ENCODE peak calls at places on chromosomes 2 and 18, in nine cellular contexts. Y is omental fat pad, G is left ventricle myocardium inferior, B is GM23338, A is Calu3, C is H9, R is upper lobe of right lung, M is progenitor cell of endocrine pancreas, O is cardiac muscle cell. I is an unnamed sample.

GRCh38 chr2:99066075-99066557 is 75.4 kb upstream of the C2orf15 start:
- DNase-seq in Y (no peak), O (peak), A (peak), M (no peak), R (no peak), B (peak), C (no peak), G (no peak), I (no peak)

GRCh38 chr2:119208791-119209203 is 14.8 kb upstream of the STEAP3 start:
- DNase-seq in G (no peak), B (no peak), Y (no peak), R (no peak), A (peak), C (no peak), M (no peak), O (no peak), I (no peak)

GRCh38 chr2:53315170-53315569 is 452.4 kb upstream of the CHAC2 start:
- DNase-seq in Y (no peak), B (no peak), A (no peak), C (no peak), O (no peak), M (no peak), R (no peak), G (no peak), I (no peak)

GRCh38 chr18:55404811-55405654 is 183.0 kb downstream of the TCF4 start:
- DNase-seq in M (no peak), A (no peak), Y (no peak), R (no peak), B (no peak), C (no peak), G (no peak), O (no peak), I (no peak)

GRCh38 chr2:221104391-221104811 is 467.7 kb downstream of the EPHA4 start:
- DNase-seq in Y (peak), R (peak), O (peak), A (no peak), M (no peak), B (peak), G (peak), C (peak), I (peak)

GRCh38 chr2:130373808-130374365 is 18.0 kb downstream of the PTPN18 start:
- DNase-seq in A (no peak), O (no peak), M (no peak), G (no peak), Y (no peak), R (no peak), C (no peak), B (no peak), I (no peak)

GRCh38 chr2:134713606-134714005 is 5.2 kb downstream of the TMEM163 start:
- DNase-seq in M (no peak), G (no peak), A (no peak), R (no peak), B (no peak), Y (no peak), O (no peak), C (no peak), I (no peak)

GRCh38 chr2:567865-568638 is 109.2 kb downstream of the TMEM18 start:
- DNase-seq in G (peak), A (peak), M (no peak), B (no peak), R (no peak), Y (no peak), O (no peak), C (no peak), I (no peak)

GRCh38 chr2:46589381-46589780 is 110.0 kb downstream of the TMEM247 start:
- DNase-seq in Y (no peak), C (no peak), O (no peak), R (no peak), G (no peak), A (no peak), B (no peak), M (no peak), I (no peak)

GRCh38 chr2:138059487-138059886 is 95.2 kb downstream of the HNMT start:
- DNase-seq in O (no peak), G (no peak), M (no peak), B (no peak), Y (no peak), A (no peak), R (no peak), C (no peak), I (no peak)

GRCh38 chr18:72768681-72769229 is 99.0 kb downstream of the NETO1 start:
- DNase-seq in A (no peak), O (no peak), Y (no peak), C (no peak), R (no peak), B (peak), M (no peak), G (no peak), I (no peak)

GRCh38 chr2:206701952-206702630 is 16.1 kb downstream of the DYTN start:
- DNase-seq in A (no peak), M (no peak), C (no peak), Y (no peak), O (no peak), B (no peak), G (no peak), R (no peak), I (no peak)

GRCh38 chr2:86079981-86080911 is 25.4 kb downstream of the POLR1A start:
- DNase-seq in O (peak), B (peak), Y (peak), M (peak), A (peak), G (peak), C (peak), R (peak), I (peak)

GRCh38 chr2:169732583-169733358 is 861 bp upstream of the KLHL23 start:
- DNase-seq in R (no peak), C (no peak), M (no peak), O (no peak), G (no peak), A (no peak), B (no peak), Y (no peak), I (no peak)

GRCh38 chr2:7609556-7610323 is 692.5 kb downstream of the RNF144A start:
- DNase-seq in M (no peak), G (no peak), O (no peak), Y (no peak), C (no peak), B (no peak), R (no peak), A (no peak), I (no peak)

GRCh38 chr2:68320118-68320641 is 431 bp upstream of the CNRIP1 start:
- DNase-seq in C (peak), R (no peak), G (no peak), M (peak), O (peak), A (no peak), Y (no peak), B (peak), I (no peak)

GRCh38 chr18:58980991-58981390 is 116.3 kb downstream of the ZNF532 start:
- DNase-seq in B (no peak), Y (no peak), M (no peak), O (no peak), R (no peak), C (no peak), A (no peak), G (no peak), I (no peak)

GRCh38 chr18:54192900-54193299 is 31.6 kb downstream of the MBD2 start:
- DNase-seq in B (no peak), O (no peak), A (no peak), R (no peak), Y (no peak), C (no peak), G (no peak), M (no peak), I (no peak)

GRCh38 chr2:37858197-37858711 is 66.8 kb upstream of the RMDN2 start:
- DNase-seq in M (no peak), Y (no peak), C (no peak), A (no peak), B (no peak), O (peak), G (no peak), R (no peak), I (no peak)

DNA sequence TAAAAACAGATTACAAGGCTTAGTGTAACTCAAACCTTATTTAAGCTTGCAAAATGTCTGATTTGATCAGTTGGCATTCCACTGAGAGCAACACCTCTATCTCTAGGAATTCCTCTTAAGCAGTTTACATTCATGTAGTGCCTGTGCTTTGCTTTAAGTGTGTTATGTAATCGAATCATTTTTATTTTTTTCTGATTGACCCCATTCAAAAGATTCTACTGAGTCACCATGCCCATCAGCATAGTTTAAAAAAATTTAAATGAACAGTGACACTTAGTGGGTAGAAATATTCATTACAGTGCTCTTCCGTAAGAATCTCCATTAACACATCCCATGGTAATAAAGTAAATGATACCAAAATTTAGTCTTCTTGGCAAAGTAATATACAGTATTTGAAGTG is 67.8 kb upstream of the SLC4A10 start:
- DNase-seq in M (no peak), Y (no peak), G (no peak), O (no peak), R (no peak), B (no peak), C (no peak), A (no peak), I (no peak)
- TF ChIP-seq CTCF in M (peak), Y (no peak), G (no peak), O (no peak), R (no peak), B (peak), C (peak), A (no peak), I (no peak)

DNA sequence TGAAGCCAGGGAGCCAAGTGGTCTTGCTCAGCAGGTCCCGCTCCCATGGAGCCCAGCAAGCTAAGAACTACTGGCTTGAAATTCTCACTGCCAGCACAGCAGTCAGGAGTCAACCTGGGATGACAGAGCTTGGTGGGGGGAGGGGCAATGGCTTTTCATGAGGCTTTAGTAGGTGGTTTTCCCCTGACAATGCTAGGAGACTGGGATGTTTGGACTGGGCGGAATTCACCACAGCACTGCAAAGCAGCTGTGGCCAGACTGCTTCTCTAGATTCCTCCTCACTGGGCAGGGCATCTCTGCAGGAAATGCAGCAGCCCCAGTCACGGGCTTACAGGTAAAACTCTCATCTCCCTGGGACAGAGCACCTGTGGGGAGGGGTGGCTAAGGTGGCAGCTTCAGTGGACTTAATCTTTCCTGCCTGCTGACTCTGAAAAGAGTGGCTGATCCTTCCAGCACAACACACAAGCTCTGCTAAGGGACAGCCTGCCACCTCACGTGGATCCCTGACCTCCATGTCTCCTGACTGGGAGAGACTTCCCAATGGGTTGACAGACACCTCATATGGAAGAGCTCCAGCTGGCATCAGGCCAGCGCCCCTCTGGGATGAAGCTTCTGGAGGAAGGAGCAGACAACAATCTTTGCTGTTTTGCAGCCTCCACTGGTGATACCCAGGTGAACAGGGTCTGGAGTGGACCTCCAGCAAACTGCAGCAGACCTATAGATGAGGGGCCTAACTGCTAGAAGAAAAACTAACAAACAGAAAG is 349.7 kb upstream of the ST6GAL2 start:
- DNase-seq in Y (no peak), A (no peak), G (no peak), R (no peak), C (peak), O (no peak), M (no peak), B (peak), I (no peak)
- TF ChIP-seq CTCF in Y (no peak), A (no peak), G (no peak), R (no peak), C (no peak), O (no peak), M (no peak), B (no peak), I (no peak)

DNA sequence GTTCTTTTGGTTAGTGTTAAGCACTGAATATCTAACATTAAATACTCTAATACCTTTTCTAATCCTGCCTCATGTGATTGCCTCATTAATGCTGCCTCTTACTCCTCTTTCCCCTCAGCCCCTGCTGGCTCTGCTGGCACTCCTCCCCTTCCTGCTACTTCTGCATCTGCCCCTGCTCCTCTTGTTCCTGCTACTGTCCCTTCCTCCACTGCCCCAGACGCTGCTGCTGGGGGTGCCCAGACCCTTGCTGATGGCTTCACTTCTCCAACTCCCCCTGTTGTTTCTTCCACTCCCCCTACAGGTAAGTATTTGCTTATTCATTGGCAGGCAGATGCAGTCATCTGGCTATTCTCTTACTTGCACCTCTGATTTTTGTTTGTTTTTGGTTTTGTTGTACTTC is 68.5 kb downstream of the ABI2 start:
- DNase-seq in O (peak), C (peak), A (peak), G (no peak), R (no peak), M (no peak), B (peak), Y (no peak), I (no peak)
- TF ChIP-seq CTCF in O (peak), C (peak), A (peak), G (peak), R (no peak), M (peak), B (peak), Y (no peak), I (peak)

GRCh38 chr2:26778076-26778475 is 7.8 kb upstream of the CENPA start:
- DNase-seq in M (no peak), Y (no peak), A (no peak), G (no peak), C (no peak), O (no peak), B (no peak), R (no peak), I (no peak)

GRCh38 chr2:26780203-26780760 is 5.6 kb upstream of the CENPA start:
- DNase-seq in Y (no peak), A (no peak), C (no peak), G (no peak), R (no peak), O (no peak), B (no peak), M (no peak), I (no peak)

GRCh38 chr2:26772064-26773001 is 8.2 kb downstream of the SLC35F6 start:
- DNase-seq in G (peak), B (no peak), Y (peak), M (no peak), A (peak), C (no peak), R (peak), O (no peak), I (peak)

GRCh38 chr2:26778507-26778906 is 7.3 kb upstream of the CENPA start:
- DNase-seq in G (no peak), A (no peak), Y (no peak), B (no peak), C (no peak), M (no peak), O (no peak), R (no peak), I (no peak)

GRCh38 chr2:26776195-26776594 is 9.7 kb upstream of the CENPA start:
- DNase-seq in C (no peak), R (no peak), Y (no peak), M (no peak), B (no peak), O (no peak), A (no peak), G (no peak), I (no peak)
- TF ChIP-seq CTCF in C (no peak), R (no peak), Y (no peak), M (no peak), B (no peak), O (no peak), A (no peak), G (no peak), I (no peak)

DNA sequence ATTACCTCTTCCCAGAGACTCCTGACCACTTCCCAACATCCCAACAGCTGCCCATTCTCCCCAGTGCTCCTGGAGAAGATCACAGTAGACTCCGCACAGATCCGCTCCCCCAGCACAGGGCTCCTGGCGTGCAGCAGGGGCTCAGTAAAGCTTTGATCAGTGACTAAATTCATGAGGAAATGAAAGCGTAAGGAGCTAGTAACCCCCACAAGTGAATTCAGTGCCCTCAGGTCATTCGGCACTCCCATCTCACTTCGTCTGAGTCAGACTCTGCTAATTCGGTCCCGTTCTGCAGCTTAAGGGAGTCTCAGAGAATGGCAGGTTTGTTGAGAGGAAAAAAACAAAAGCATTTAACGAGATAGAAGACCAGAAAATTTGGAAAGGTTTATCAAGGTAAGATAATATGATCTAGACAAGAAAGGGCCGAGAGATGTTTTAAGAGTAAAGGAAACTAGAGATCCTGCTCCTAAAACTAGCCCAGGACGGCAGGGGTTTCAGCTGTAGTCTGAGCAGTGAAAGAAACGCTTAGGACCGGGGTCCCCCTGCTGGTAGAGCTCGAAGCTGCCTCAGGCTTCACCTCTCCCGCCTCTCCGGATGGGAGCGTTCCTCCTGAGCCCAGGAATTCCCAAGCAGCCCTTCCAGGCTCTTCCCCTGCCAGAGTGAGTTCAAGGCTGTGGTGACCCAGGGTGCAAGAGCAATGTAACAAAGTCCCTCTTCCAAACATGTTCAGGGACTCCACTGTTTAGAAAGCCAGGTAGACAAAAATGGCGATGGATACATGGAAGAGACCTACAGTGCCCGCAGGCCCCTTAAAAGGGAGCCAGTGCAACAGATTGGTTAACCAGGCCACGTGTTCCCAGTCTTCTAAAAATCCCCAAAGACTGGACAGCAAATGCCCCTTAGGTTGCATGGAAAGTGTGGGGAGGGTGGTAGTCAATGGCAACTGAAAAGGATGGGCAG is 127.3 kb downstream of the DNER start:
- DNase-seq in Y (peak), M (peak), B (peak), G (peak), O (peak), C (peak), A (peak), R (peak), I (peak)
- TF ChIP-seq CTCF in Y (no peak), M (peak), B (peak), G (peak), O (peak), C (peak), A (peak), R (peak), I (peak)

DNA sequence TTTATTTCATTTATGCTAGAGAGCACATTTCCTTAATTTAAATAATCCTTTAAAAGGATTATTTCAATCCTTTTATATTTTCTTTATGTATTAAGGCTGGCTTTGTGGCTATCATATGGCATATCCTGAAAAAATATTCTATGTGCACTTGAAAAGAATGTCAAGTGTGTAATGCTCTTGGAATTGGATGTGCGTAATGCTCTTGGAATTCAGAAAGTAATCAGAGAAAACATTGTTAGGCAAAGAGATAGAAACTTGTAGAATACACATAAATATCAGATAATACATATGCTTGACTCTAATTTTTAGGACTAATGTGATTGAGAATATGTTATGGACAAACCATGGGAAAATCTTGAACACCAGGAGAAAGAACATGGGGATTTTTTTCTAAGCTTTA is 197.5 kb upstream of the COL3A1 start:
- DNase-seq in A (no peak), M (no peak), Y (no peak), G (no peak), B (no peak), C (no peak), O (no peak), R (no peak), I (no peak)
- TF ChIP-seq CTCF in A (no peak), M (no peak), Y (no peak), G (no peak), B (no peak), C (no peak), O (no peak), R (no peak), I (no peak)

GRCh38 chr2:184769038-184769437 is 170.7 kb downstream of the ZNF804A start:
- DNase-seq in Y (no peak), A (no peak), G (no peak), C (no peak), O (peak), M (no peak), R (no peak), B (no peak), I (no peak)

GRCh38 chr2:184765048-184765881 is 166.9 kb downstream of the ZNF804A start:
- DNase-seq in M (no peak), B (peak), C (no peak), O (no peak), R (no peak), Y (no peak), G (no peak), A (peak), I (no peak)

GRCh38 chr2:184767059-184767458 is 168.7 kb downstream of the ZNF804A start:
- DNase-seq in M (no peak), C (no peak), R (no peak), G (no peak), B (no peak), Y (no peak), O (no peak), A (no peak), I (no peak)

DNA sequence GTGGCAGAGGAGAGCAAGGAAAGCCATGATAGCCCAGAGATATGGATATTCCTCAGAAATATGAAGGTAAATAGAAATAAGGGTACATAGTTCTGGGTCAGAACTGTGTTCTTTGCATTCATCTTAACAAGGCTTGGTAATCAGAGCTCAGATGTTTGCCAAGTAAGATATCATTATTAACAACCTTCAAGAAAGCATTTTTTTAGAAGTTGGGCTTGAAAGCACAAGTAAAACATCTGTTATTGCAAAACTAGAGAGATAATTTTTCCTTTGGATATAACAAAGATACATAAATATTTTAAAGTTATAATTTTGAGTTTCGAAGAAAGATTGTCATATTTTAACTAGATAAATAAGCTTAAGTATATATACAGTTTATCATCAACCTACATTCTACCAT is 171.4 kb downstream of the ZNF804A start:
- DNase-seq in B (no peak), M (no peak), G (no peak), R (no peak), Y (no peak), O (no peak), A (no peak), C (no peak), I (no peak)
- TF ChIP-seq CTCF in B (no peak), M (no peak), G (no peak), R (no peak), Y (no peak), O (no peak), A (no peak), C (no peak), I (no peak)

GRCh38 chr2:21443494-21444105 is 319.8 kb downstream of the TDRD15 start:
- DNase-seq in B (no peak), M (no peak), A (no peak), O (peak), R (no peak), C (no peak), G (no peak), Y (no peak), I (no peak)
- TF ChIP-seq CTCF in B (no peak), M (no peak), A (no peak), O (no peak), R (no peak), C (no peak), G (no peak), Y (no peak), I (no peak)